ENCODE peak calls at places on chromosome 10, in ten cellular contexts. L is CD4-positive, alpha-beta memory T cell; T is activated naive CD4-positive, alpha-beta T cell treated with anti-CD3 and anti-CD28 coated beads, Interleukin-2, amount 10 ng/mL, durations not matched to agents 7 days and 5 days; V is GM23248; B is ACHN; Q is CD4-positive, alpha-beta T cell; X is activated CD8-positive, alpha-beta memory T cell treated with anti-CD3 and anti-CD28 coated beads, Interleukin-2, amount 50 U/mL, for 48 hours; M is iPS-NIHi11; F is GM04503; U is LHCN-M2. D is an unnamed sample.

GRCh38 chr10:132889556-132889955 is 52.8 kb downstream of the CFAP46 start:
- DNase-seq in L (no peak), T (peak; percentile 8), V (no peak), B (no peak), Q (no peak), X (no peak), M (no peak), F (no peak), U (no peak), D (peak; percentile 5)

GRCh38 chr10:8060010-8060703 is 5.7 kb downstream of the GATA3 start:
- DNase-seq in L (peak; percentile 75), T (peak; percentile 85), V (peak; percentile 27), B (no peak), Q (peak; percentile 56), X (peak; percentile 83), M (no peak), F (no peak), U (peak; percentile 23), D (no peak)

GRCh38 chr10:130543787-130544186 is 407.6 kb downstream of the GLRX3 start:
- DNase-seq in L (no peak), T (no peak), V (no peak), B (no peak), Q (no peak), X (no peak), M (no peak), F (no peak), U (no peak), D (no peak)

GRCh38 chr10:78639629-78640028 is 429.1 kb upstream of the ZMIZ1 start:
- DNase-seq in L (no peak), T (no peak), V (no peak), B (no peak), Q (no peak), X (no peak), M (no peak), F (no peak), U (no peak), D (no peak)

GRCh38 chr10:112721080-112721698 is 228.9 kb upstream of the TCF7L2 start:
- DNase-seq in L (peak; percentile 4), T (no peak), V (peak; percentile 71), B (peak; percentile 65), Q (no peak), X (no peak), M (peak; percentile 60), F (no peak), U (peak; percentile 47), D (no peak)

GRCh38 chr10:77943086-77943901 is 16.7 kb upstream of the DLG5 start:
- DNase-seq in L (no peak), T (no peak), V (peak; percentile 89), B (peak; percentile 85), Q (no peak), X (no peak), M (peak; percentile 58), F (peak; percentile 64), U (peak; percentile 65), D (no peak)

GRCh38 chr10:49601857-49602256 is 8.3 kb upstream of the SLC18A3 start:
- DNase-seq in L (no peak), T (no peak), V (peak; percentile 82), B (peak; percentile 45), Q (no peak), X (no peak), M (no peak), F (no peak), U (no peak), D (no peak)

GRCh38 chr10:25682203-25682950 is 251.7 kb upstream of the MYO3A start:
- DNase-seq in L (no peak), T (no peak), V (peak; percentile 58), B (no peak), Q (no peak), X (no peak), M (peak; percentile 20), F (no peak), U (peak; percentile 23), D (peak; percentile 19)

GRCh38 chr10:125375210-125375609 is 214.8 kb upstream of the CTBP2 start:
- DNase-seq in L (no peak), T (no peak), V (no peak), B (peak; percentile 25), Q (no peak), X (no peak), M (no peak), F (no peak), U (peak; percentile 30), D (no peak)

GRCh38 chr10:3619276-3619675 is 165.7 kb downstream of the KLF6 start:
- DNase-seq in L (no peak), T (no peak), V (no peak), B (no peak), Q (no peak), X (no peak), M (no peak), F (no peak), U (no peak), D (no peak)

GRCh38 chr10:101073631-101074030 is 11.8 kb downstream of the KAZALD1 start:
- DNase-seq in L (no peak), T (no peak), V (no peak), B (no peak), Q (no peak), X (no peak), M (peak; percentile 41), F (no peak), U (no peak), D (no peak)

GRCh38 chr10:58348571-58349033 is 13.8 kb downstream of the UBE2D1 start:
- DNase-seq in L (no peak), T (no peak), V (no peak), B (no peak), Q (no peak), X (no peak), M (no peak), F (no peak), U (no peak), D (no peak)

GRCh38 chr10:118672766-118673715 is 77.6 kb upstream of the PRLHR start:
- DNase-seq in L (no peak), T (no peak), V (no peak), B (no peak), Q (no peak), X (no peak), M (no peak), F (no peak), U (no peak), D (no peak)

D was measured in WTC11.